ENCODE peak calls at places on chromosomes 3 and 15, in six cellular contexts. I, H, Q, D, F and K are unnamed samples. For H3K4me1 and H3K27me3, the result is how much of the 10 kb centered on the place peaks cover.

GRCh38 chr3:16200411-16200810 is 25.9 kb downstream of the GALNT15 start:
- DNase-seq in I (no peak), H (peak), Q (no peak), D (peak), F (no peak), K (no peak)

GRCh38 chr3:135887220-135887619 is 78.3 kb upstream of the PPP2R3A start:
- DNase-seq in I (no peak), H (peak), Q (no peak), D (peak), F (no peak), K (no peak)

GRCh38 chr3:168085491-168086119 is 10.1 kb downstream of the GOLIM4 start:
- DNase-seq in I (no peak), H (no peak), Q (no peak), D (no peak), F (no peak), K (no peak)

GRCh38 chr3:133437391-133438093 is 37.7 kb downstream of the BFSP2 start:
- DNase-seq in I (no peak), H (peak), Q (peak), D (peak), F (no peak), K (no peak)

GRCh38 chr3:155093261-155093660 is 13.1 kb downstream of the MME start:
- DNase-seq in I (no peak), H (no peak), Q (no peak), D (no peak), F (no peak), K (no peak)

GRCh38 chr3:81651139-81651538 is 110.3 kb downstream of the GBE1 start:
- DNase-seq in I (no peak), H (no peak), Q (no peak), D (no peak), F (no peak), K (no peak)

GRCh38 chr3:87468938-87469337 is 192.6 kb upstream of the POU1F1 start:
- DNase-seq in I (no peak), H (peak), Q (no peak), D (peak), F (no peak), K (no peak)

GRCh38 chr3:194101592-194102432 is 34.1 kb upstream of the HES1 start:
- DNase-seq in I (no peak), H (no peak), Q (no peak), D (no peak), F (no peak), K (no peak)

GRCh38 chr15:66865622-66866611 is 163.9 kb downstream of the SMAD6 start:
- DNase-seq in I (peak), H (no peak), Q (no peak), D (no peak), F (peak), K (no peak)

GRCh38 chr3:55868347-55868746 is 381.2 kb upstream of the WNT5A start:
- DNase-seq in I (no peak), H (no peak), Q (no peak), D (no peak), F (no peak), K (no peak)

GRCh38 chr15:82543155-82543554 is 2.9 kb upstream of the RPS17 start:
- DNase-seq in I (no peak), H (peak), Q (peak), D (peak), F (no peak), K (no peak)

GRCh38 chr15:48451241-48451640 is 120.0 kb downstream of the DUT start:
- DNase-seq in I (no peak), H (no peak), Q (no peak), D (no peak), F (no peak), K (no peak)

GRCh38 chr3:129441782-129442181 is 1.8 kb downstream of the IFT122 start:
- DNase-seq in I (no peak), H (peak), Q (peak), D (peak), F (no peak), K (no peak)

GRCh38 chr3:45366305-45366704 is 22.1 kb upstream of the LARS2 start:
- DNase-seq in I (no peak), H (peak), Q (no peak), D (no peak), F (no peak), K (no peak)

GRCh38 chr3:178658694-178659315 is 122.6 kb downstream of the KCNMB2 start:
- DNase-seq in I (no peak), H (no peak), Q (peak), D (no peak), F (no peak), K (no peak)

GRCh38 chr15:62509395-62509973 is 344.4 kb upstream of the C2CD4B start:
- DNase-seq in I (no peak), H (no peak), Q (no peak), D (no peak), F (no peak), K (no peak)

GRCh38 chr15:81758789-81759188 is 287.0 kb downstream of the MEX3B start:
- DNase-seq in I (no peak), H (no peak), Q (no peak), D (no peak), F (no peak), K (no peak)

GRCh38 chr3:99901200-99901926 is 83.7 kb downstream of the CMSS1 start:
- DNase-seq in I (no peak), H (peak), Q (peak), D (peak), F (no peak), K (no peak)

GRCh38 chr3:161221881-161222600 is 930 bp downstream of the NMD3 start:
- DNase-seq in I (peak), H (peak), Q (peak), D (no peak), F (no peak), K (no peak)

GRCh38 chr15:56339594-56339993 is 25.6 kb upstream of the TEX9 start:
- DNase-seq in I (no peak), H (peak), Q (peak), D (no peak), F (no peak), K (no peak)

GRCh38 chr15:45157974-45158373 is 28.2 kb downstream of the DUOX1 start:
- DNase-seq in I (no peak), H (peak), Q (peak), D (peak), F (no peak), K (no peak)

GRCh38 chr15:39272901-39273300 is 308.0 kb upstream of the THBS1 start:
- DNase-seq in I (no peak), H (no peak), Q (no peak), D (no peak), F (no peak), K (no peak)

GRCh38 chr15:29259233-29259632 is 10.4 kb downstream of the NSMCE3 start:
- DNase-seq in I (no peak), H (no peak), Q (no peak), D (no peak), F (no peak), K (no peak)

GRCh38 chr3:134796313-134797079 is 1.4 kb downstream of the EPHB1 start:
- DNase-seq in I (no peak), H (peak), Q (peak), D (peak), F (no peak), K (no peak)

GRCh38 chr3:182971637-182972036 is 8.7 kb downstream of the DCUN1D1 start:
- DNase-seq in I (no peak), H (no peak), Q (peak), D (peak), F (no peak), K (no peak)

GRCh38 chr15:31364301-31365031 is 37.8 kb downstream of the KLF13 start:
- DNase-seq in I (no peak), H (no peak), Q (no peak), D (no peak), F (no peak), K (peak)

GRCh38 chr3:150662410-150663200 is 41.1 kb downstream of the ERICH6 start:
- DNase-seq in I (no peak), H (no peak), Q (no peak), D (no peak), F (no peak), K (no peak)

GRCh38 chr3:28449398-28449797 is 100.8 kb upstream of the AZI2 start:
- DNase-seq in I (no peak), H (no peak), Q (no peak), D (no peak), F (no peak), K (no peak)

GRCh38 chr3:10520118-10520517 is 14.7 kb upstream of the ATP2B2 start:
- DNase-seq in I (no peak), H (no peak), Q (no peak), D (no peak), F (no peak), K (no peak)

GRCh38 chr3:23518441-23518840 is 287.3 kb upstream of the UBE2E1 start:
- DNase-seq in I (no peak), H (no peak), Q (peak), D (no peak), F (no peak), K (no peak)

GRCh38 chr3:76198086-76198485 is 412.7 kb upstream of the ZNF717 start:
- DNase-seq in I (no peak), H (no peak), Q (no peak), D (no peak), F (no peak), K (no peak)

GRCh38 chr3:189460511-189460910 is 170.7 kb upstream of the TP63 start:
- DNase-seq in I (no peak), H (no peak), Q (no peak), D (no peak), F (no peak), K (no peak)

GRCh38 chr3:78919021-78919755 is 848.6 kb downstream of the ROBO1 start:
- DNase-seq in I (no peak), H (peak), Q (peak), D (peak), F (no peak), K (no peak)

GRCh38 chr15:31306426-31307269 is 20.0 kb upstream of the KLF13 start:
- DNase-seq in I (peak), H (no peak), Q (no peak), D (peak), F (no peak), K (no peak)

GRCh38 chr15:67254238-67255175 is at the start of the genes AAGAB and IQCH:
- DNase-seq in I (peak), H (peak), Q (peak), D (peak), F (peak), K (peak)

GRCh38 chr3:146465713-146466465 is 3.5 kb downstream of the PLSCR2 start:
- DNase-seq in I (no peak), H (no peak), Q (no peak), D (no peak), F (no peak), K (no peak)
- H3K4me1 ChIP-seq in I (under half), H (under half), Q (under half), D (under half), F (under half), K (under half)

GRCh38 chr3:184552863-184553262 is 8.7 kb upstream of the EPHB3 start:
- DNase-seq in I (no peak), H (no peak), Q (no peak), D (no peak), F (no peak), K (no peak)
- H3K27me3 ChIP-seq in I (under half), H (under half), Q (under half), D (under half), F (under half), K (under half)

DNA sequence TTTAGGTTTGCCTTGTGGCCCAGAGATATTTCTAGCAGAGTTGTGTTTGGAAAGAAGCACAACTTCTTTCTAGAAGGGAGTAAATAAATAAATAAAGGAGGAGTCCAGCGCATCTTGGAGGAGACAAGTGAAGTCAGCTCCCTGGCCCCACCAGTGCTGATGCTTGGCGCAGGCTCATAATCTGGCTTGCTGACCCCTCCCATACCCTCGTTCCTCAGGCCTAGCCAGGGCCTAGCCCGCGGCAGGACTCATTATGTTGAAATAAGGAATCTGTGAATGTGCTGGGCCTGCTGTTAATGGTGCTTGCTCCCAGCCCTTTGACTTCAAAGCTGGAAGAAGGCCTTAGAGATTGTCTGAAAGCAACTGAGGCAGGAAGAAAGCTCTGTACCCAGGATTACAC is 3.1 kb downstream of the ZNF710 start:
- DNase-seq in I (no peak), H (peak), Q (peak), D (no peak), F (no peak), K (no peak)
- H3K4me1 ChIP-seq in I (under half), H (under half), Q (under half), D (under half), F (under half), K (under half)

DNA sequence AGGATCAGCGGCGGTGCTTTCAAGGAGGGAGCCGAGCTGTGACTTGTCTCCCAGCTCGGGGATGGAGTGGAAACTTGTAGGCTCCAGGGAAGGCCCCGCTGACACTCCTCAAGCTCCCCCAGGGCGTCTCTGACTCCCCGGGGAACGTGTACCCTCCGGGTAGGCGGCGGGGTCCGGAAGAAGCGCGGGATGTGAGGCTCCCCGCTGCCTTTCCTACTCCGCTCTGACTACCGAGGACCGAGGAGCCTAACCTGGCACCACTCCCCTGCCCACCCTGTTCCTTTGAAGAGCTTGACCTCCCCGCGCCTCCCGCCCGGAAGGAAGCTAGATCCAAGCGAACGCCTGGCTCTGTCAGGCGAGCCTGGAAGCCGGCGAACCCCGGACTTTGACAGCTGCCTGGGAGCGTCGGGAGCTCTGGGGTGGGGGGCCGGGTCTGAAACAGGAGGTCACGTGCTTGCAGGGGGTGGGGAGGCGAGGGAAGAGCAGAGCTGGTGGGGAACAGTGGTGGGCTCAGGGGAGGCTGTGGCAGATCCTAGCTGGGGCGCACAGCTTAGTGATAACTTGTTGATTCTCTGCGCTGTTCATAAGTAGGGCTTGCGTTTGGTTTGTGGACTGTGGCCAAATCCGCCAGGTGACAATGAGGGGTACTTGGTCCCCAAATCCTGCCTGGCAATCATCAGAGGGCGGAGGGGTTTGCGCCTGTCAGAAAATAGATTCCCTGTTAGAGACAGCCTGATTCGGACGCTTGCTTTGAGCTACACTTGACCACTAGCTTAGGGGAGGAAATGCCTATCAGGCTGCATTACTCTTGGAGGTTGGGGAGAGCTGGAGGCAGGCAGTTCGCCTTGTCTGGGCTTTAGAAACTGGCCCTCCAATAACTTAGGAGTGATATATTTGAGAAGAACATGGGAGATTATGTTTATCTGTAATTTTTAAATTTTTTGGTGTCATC is 1.2 kb downstream of the CLSTN2 start:
- DNase-seq in I (peak), H (peak), Q (no peak), D (no peak), F (no peak), K (no peak)
- H3K27me3 ChIP-seq in I (under half), H (under half), Q (under half), D (under half), F (under half), K (under half)

GRCh38 chr3:14179795-14180194 is 1.2 kb downstream of the LSM3 start:
- DNase-seq in I (no peak), H (no peak), Q (no peak), D (no peak), F (no peak), K (no peak)
- H3K4me1 ChIP-seq in I (under half), H (under half), Q (under half), D (under half), F (under half), K (under half)

GRCh38 chr3:38739931-38740330 is 76.1 kb downstream of the SCN10A start:
- DNase-seq in I (no peak), H (no peak), Q (no peak), D (no peak), F (no peak), K (no peak)

GRCh38 chr3:38742551-38742950 is 73.5 kb downstream of the SCN10A start:
- DNase-seq in I (no peak), H (no peak), Q (no peak), D (no peak), F (no peak), K (no peak)

GRCh38 chr3:38739396-38739689 is 76.7 kb downstream of the SCN10A start:
- DNase-seq in I (no peak), H (peak), Q (no peak), D (no peak), F (no peak), K (no peak)

DNA sequence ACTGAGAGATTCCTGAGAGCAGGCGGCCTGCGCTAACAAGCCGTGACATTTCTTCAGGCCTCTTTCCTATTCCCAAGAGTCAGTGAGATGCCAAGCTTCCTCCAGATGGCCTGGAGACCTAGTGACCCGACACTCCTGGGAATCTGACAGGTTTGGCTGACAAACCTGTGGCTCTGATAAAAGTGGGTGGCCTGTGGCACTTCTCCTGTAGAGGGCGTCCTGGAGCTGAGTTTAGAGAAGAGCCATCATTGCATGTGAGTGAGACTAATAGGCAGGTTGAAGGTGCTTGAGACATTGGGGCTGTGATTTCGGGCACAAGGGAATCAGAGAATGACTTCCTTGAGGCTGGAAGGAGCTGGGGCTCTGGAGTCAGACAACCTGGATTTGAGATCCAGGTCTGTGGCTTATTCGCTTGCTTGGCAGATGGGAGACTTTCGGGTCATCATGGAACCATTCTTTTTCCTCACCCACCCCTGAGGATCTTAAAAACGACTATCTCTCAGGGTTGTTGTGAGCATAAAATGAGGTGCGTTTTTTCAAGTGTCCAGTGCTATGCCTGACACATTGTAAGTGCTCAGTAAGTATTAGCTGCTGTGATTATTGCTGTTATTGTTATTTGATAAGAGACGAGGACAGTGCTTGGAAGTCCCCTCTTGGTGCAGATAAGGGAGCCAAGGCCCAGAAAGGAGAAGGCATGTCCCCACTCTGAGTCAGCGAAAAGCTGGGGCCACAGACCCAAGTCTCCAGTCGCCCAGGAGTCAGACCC is 77.2 kb downstream of the SCN10A start:
- DNase-seq in I (no peak), H (peak), Q (peak), D (no peak), F (no peak), K (no peak)
- H3K27me3 ChIP-seq in I (under half), H (under half), Q (under half), D (under half), F (under half), K (under half)

DNA sequence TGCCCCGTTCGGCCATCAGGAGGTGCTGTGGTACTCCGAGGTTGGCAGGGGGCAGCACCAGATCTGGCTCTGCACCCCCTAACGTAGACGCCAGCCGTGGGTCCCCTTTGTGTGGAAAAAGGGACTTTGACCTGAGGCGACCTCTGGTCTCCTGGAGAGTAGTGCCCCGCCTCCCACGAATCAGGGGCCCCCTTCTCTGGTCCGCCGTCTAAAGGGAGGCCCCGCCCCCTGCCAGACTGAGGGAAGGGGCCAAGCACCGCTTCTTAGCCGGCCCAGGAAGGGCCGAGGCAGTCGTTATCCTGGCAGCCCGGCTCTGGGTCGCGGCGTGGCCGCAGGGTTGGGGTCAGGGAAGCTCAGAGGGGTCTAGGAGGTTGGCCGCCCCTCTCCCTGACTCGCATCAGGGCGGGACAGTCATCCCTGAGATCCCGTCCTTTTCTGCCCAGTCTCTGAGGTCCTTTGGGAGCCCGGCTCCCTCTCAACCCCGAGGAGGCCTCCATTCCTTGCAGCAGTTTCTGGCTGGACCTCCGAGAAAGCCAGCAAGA is 630 bp downstream of the HYAL2 start:
- DNase-seq in I (no peak), H (no peak), Q (no peak), D (no peak), F (no peak), K (no peak)
- H3K4me1 ChIP-seq in I (half or more), H (under half), Q (under half), D (under half), F (half or more), K (half or more)